ENCODE peak calls at places on chromosomes 12 and 14, in eight cellular contexts. U is CD4-positive, alpha-beta T cell; T is heart right ventricle; E is fibroblast of gingiva; R is nephron progenitor cell; M is NCI-H2081 treated with DMSO at 0.1 percent for 48 hours; A is central memory CD4-positive, alpha-beta T cell; Q is coronary artery. H is an unnamed sample.

GRCh38 chr14:73386342-73386741 is 72.0 kb downstream of the NUMB start:
- DNase-seq in U (no peak), T (no peak), E (no peak), R (no peak), M (no peak), A (no peak), Q (no peak), H (no peak)

GRCh38 chr14:102822311-102822863 is 45.1 kb downstream of the TRAF3 start:
- DNase-seq in U (no peak), T (no peak), E (no peak), R (no peak), M (no peak), A (no peak), Q (no peak), H (no peak)

GRCh38 chr14:32203928-32204357 is 874 bp upstream of the RNU6-8 start:
- DNase-seq in U (no peak), T (no peak), E (no peak), R (peak; percentile 15), M (no peak), A (peak; percentile 22), Q (no peak), H (no peak)

GRCh38 chr12:62720661-62721330 is 214.2 kb downstream of the PPM1H start:
- DNase-seq in U (no peak), T (no peak), E (peak; percentile 67), R (no peak), M (no peak), A (no peak), Q (no peak), H (no peak)

GRCh38 chr12:71439613-71440392 is at the start of gene LGR5:
- DNase-seq in U (no peak), T (peak; percentile 17), E (peak; percentile 12), R (peak; percentile 83), M (no peak), A (no peak), Q (peak; percentile 67), H (peak; percentile 47)

GRCh38 chr12:84995646-84996045 is 40.4 kb downstream of the TSPAN19 start:
- DNase-seq in U (no peak), T (no peak), E (peak; percentile 57), R (no peak), M (no peak), A (no peak), Q (no peak), H (no peak)

GRCh38 chr12:131273291-131273845 is 319.7 kb downstream of the ADGRD1 start:
- DNase-seq in U (no peak), T (no peak), E (no peak), R (no peak), M (no peak), A (no peak), Q (no peak), H (no peak)

GRCh38 chr14:104266643-104267575 is 128.5 kb downstream of the KIF26A start:
- DNase-seq in U (no peak), T (peak; percentile 9), E (no peak), R (no peak), M (no peak), A (no peak), Q (peak; percentile 54), H (no peak)

GRCh38 chr12:2239376-2240010 is 186.7 kb downstream of the CACNA1C start:
- DNase-seq in U (no peak), T (peak; percentile 70), E (no peak), R (no peak), M (no peak), A (no peak), Q (peak; percentile 80), H (no peak)

GRCh38 chr12:60257063-60257462 is 661.2 kb downstream of the SLC16A7 start:
- DNase-seq in U (no peak), T (no peak), E (peak; percentile 25), R (no peak), M (no peak), A (no peak), Q (no peak), H (no peak)

GRCh38 chr12:58850826-58851225 is 69.5 kb downstream of the LRIG3 start:
- DNase-seq in U (no peak), T (no peak), E (no peak), R (no peak), M (no peak), A (no peak), Q (no peak), H (no peak)